ENCODE peak calls at places on chromosome 18, in eight cellular contexts. M is AG10803, D is cardiac fibroblast, X is Peyer's patch, P is BJ, F is brain microvascular endothelial cell, R is GM06990, Z is body of pancreas. S is an unnamed sample.

GRCh38 chr18:47436871-47437270 is 185.4 kb upstream of the SKOR2 start:
- DNase-seq in M (no peak), D (no peak), X (no peak), P (no peak), F (no peak), R (no peak), Z (no peak), S (no peak)

GRCh38 chr18:11955299-11956029 is 25.8 kb upstream of the IMPA2 start:
- DNase-seq in M (peak), D (peak), X (no peak), P (peak), F (peak), R (no peak), Z (peak), S (peak)

GRCh38 chr18:48917579-48918101 is 33.1 kb downstream of the SMAD7 start:
- DNase-seq in M (no peak), D (no peak), X (peak), P (no peak), F (no peak), R (no peak), Z (no peak), S (peak)

GRCh38 chr18:54149078-54149697 is 75.3 kb downstream of the MBD2 start:
- DNase-seq in M (peak), D (peak), X (no peak), P (peak), F (peak), R (peak), Z (no peak), S (peak)

GRCh38 chr18:54767094-54767493 is 61.2 kb upstream of the RAB27B start:
- DNase-seq in M (no peak), D (no peak), X (no peak), P (no peak), F (no peak), R (no peak), Z (peak), S (no peak)

GRCh38 chr18:78006006-78006802 is 756.6 kb downstream of the GALR1 start:
- DNase-seq in M (no peak), D (no peak), X (no peak), P (no peak), F (no peak), R (no peak), Z (no peak), S (no peak)

GRCh38 chr18:23822590-23823385 is 133.5 kb downstream of the LAMA3 start:
- DNase-seq in M (peak), D (peak), X (no peak), P (no peak), F (no peak), R (no peak), Z (no peak), S (no peak)

GRCh38 chr18:30987479-30988241 is 54.9 kb downstream of the DSC3 start:
- DNase-seq in M (no peak), D (peak), X (peak), P (no peak), F (no peak), R (peak), Z (peak), S (no peak)

GRCh38 chr18:46160050-46160798 is 56.0 kb downstream of the HAUS1 start:
- DNase-seq in M (no peak), D (peak), X (no peak), P (no peak), F (peak), R (no peak), Z (no peak), S (peak)

GRCh38 chr18:75438891-75439290 is 11.4 kb upstream of the SMIM21 start:
- DNase-seq in M (peak), D (no peak), X (no peak), P (no peak), F (no peak), R (no peak), Z (no peak), S (no peak)

GRCh38 chr18:35515460-35516130 is 17.8 kb upstream of the INO80C start:
- DNase-seq in M (no peak), D (no peak), X (no peak), P (no peak), F (no peak), R (no peak), Z (no peak), S (peak)
- TF ChIP-seq CTCF in M (no peak), D (no peak), X (no peak), P (no peak), F (no peak), R (no peak), Z (no peak), S (no peak)

GRCh38 chr18:37565985-37566478 is 434 bp upstream of the CELF4 start:
- DNase-seq in M (peak), D (peak), X (peak), P (no peak), F (peak), R (no peak), Z (peak), S (no peak)
- H3K4me3 ChIP-seq in M (peak), D (peak), X (no peak), P (peak), F (peak), R (no peak), Z (peak), S (no peak)

GRCh38 chr18:58129019-58129374 is 85.0 kb downstream of the NEDD4L start:
- DNase-seq in M (no peak), D (no peak), X (peak), P (no peak), F (no peak), R (no peak), Z (peak), S (no peak)

GRCh38 chr18:58125756-58126155 is 81.7 kb downstream of the NEDD4L start:
- DNase-seq in M (no peak), D (no peak), X (no peak), P (no peak), F (no peak), R (no peak), Z (no peak), S (no peak)

GRCh38 chr18:58125183-58125582 is 81.2 kb downstream of the NEDD4L start:
- DNase-seq in M (peak), D (peak), X (no peak), P (no peak), F (peak), R (no peak), Z (no peak), S (no peak)

GRCh38 chr18:58124475-58124874 is 80.4 kb downstream of the NEDD4L start:
- DNase-seq in M (no peak), D (no peak), X (no peak), P (no peak), F (no peak), R (no peak), Z (no peak), S (no peak)

GRCh38 chr18:58128286-58129018 is 84.4 kb downstream of the NEDD4L start:
- DNase-seq in M (no peak), D (no peak), X (no peak), P (no peak), F (no peak), R (no peak), Z (peak), S (peak)
- TF ChIP-seq CTCF in M (no peak), D (no peak), X (no peak), P (no peak), F (no peak), R (no peak), Z (no peak), S (no peak)

GRCh38 chr18:59719533-59720325 is 22.5 kb upstream of the CCBE1 start:
- DNase-seq in M (peak), D (peak), X (no peak), P (peak), F (peak), R (no peak), Z (no peak), S (peak)

GRCh38 chr18:59715966-59716369 is 18.7 kb upstream of the CCBE1 start:
- DNase-seq in M (peak), D (peak), X (no peak), P (no peak), F (peak), R (no peak), Z (no peak), S (peak)

GRCh38 chr18:59721214-59721613 is 24.0 kb upstream of the CCBE1 start:
- DNase-seq in M (no peak), D (no peak), X (no peak), P (no peak), F (no peak), R (no peak), Z (no peak), S (no peak)

GRCh38 chr18:59717291-59717690 is 20.1 kb upstream of the CCBE1 start:
- DNase-seq in M (no peak), D (no peak), X (no peak), P (no peak), F (no peak), R (no peak), Z (no peak), S (no peak)

DNA sequence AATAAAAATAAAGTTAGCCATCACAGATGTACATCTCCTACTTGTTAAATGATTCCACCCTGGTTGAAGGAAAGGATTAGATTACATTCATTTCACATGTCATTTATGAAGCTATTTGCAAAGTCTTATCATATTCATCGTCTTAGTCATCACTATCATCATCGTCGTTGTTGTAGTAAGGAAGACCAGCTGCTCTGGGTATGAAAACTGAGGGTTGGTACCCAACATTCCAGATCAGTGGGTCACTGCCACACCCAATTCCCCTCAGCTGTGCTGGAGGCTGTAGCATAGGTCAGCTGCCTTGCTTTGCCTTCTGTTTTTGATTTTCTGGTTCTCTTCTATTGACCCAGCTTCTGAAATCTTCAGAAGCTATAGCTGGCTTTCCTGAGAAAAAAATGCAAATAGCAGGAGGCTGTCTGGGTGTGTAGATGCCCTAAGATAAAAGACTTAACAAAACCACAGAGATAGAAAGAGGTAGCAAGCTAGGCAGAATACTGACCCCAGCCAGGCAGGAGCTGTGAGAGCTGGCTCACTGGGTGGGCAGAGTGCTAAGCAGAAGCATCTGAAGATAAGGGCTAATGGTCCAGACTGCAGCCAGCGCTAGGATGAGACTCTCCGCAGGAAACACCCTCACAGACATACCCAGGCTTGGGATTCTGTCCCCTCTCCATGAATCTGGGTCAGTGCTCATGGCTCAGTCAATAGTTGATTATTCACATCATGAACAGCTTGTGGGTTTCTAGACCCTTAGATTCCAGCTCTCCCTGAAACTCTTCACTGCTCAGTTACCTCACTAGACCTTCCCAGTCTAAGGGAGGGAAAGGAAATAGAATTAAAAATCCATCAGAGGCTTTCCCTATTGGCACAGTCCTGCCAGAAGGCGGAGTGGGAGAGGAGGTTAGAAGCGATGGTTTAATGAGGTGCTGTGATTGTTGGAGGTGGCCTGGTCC is 21.2 kb upstream of the CCBE1 start:
- DNase-seq in M (peak), D (peak), X (no peak), P (peak), F (peak), R (no peak), Z (no peak), S (peak)
- H3K4me3 ChIP-seq in M (no peak), D (no peak), X (no peak), P (no peak), F (no peak), R (no peak), Z (no peak), S (no peak)

GRCh38 chr18:62033207-62033606 is 140.4 kb upstream of the RNF152 start:
- DNase-seq in M (no peak), D (no peak), X (no peak), P (no peak), F (no peak), R (no peak), Z (no peak), S (no peak)

GRCh38 chr18:62037012-62037742 is 144.4 kb upstream of the RNF152 start:
- DNase-seq in M (no peak), D (peak), X (no peak), P (no peak), F (no peak), R (no peak), Z (no peak), S (no peak)

GRCh38 chr18:62033756-62034155 is 140.9 kb upstream of the RNF152 start:
- DNase-seq in M (no peak), D (no peak), X (no peak), P (no peak), F (no peak), R (no peak), Z (no peak), S (peak)

GRCh38 chr18:62037989-62038778 is 145.4 kb upstream of the RNF152 start:
- DNase-seq in M (peak), D (peak), X (no peak), P (no peak), F (peak), R (no peak), Z (no peak), S (peak)
- TF ChIP-seq CTCF in M (peak), D (no peak), X (no peak), P (no peak), F (no peak), R (no peak), Z (no peak), S (no peak)